ENCODE peak calls at places on chromosomes 3 and 15, in nine cellular contexts. One of them, this sample, is unnamed.

GRCh38 chr3:17967953-17968352 is 225.5 kb upstream of the TBC1D5 start:
- DNase-seq in stimulated activated CD8-positive, alpha-beta memory T cell treated with anti-CD3 and anti-CD28 coated beads, Interleukin-12 subunit alpha, Interleukin-12 subunit beta, amount 100 ng/mL, for 4 hours: no peak
- DNase-seq in HT1080: no peak
- DNase-seq in body of pancreas: no peak
- DNase-seq in C1 segment of cervical spinal cord: no peak
- DNase-seq in CD8-positive, alpha-beta memory T cell: no peak
- DNase-seq in neural crest cell: no peak
- DNase-seq in foreskin fibroblast: no peak
- DNase-seq in AG10803: no peak
- DNase-seq in this sample: no peak

GRCh38 chr3:52730681-52731080 is 24.8 kb downstream of the SPCS1 start:
- DNase-seq in foreskin fibroblast: no peak
- DNase-seq in stimulated activated CD8-positive, alpha-beta memory T cell treated with anti-CD3 and anti-CD28 coated beads, Interleukin-12 subunit alpha, Interleukin-12 subunit beta, amount 100 ng/mL, for 4 hours: no peak
- DNase-seq in HT1080: no peak
- DNase-seq in CD8-positive, alpha-beta memory T cell: no peak
- DNase-seq in C1 segment of cervical spinal cord: no peak
- DNase-seq in AG10803: no peak
- DNase-seq in neural crest cell: no peak
- DNase-seq in body of pancreas: no peak
- DNase-seq in this sample: no peak

GRCh38 chr3:124522226-124522625 is 208.0 kb upstream of the UMPS start:
- DNase-seq in CD8-positive, alpha-beta memory T cell: no peak
- DNase-seq in stimulated activated CD8-positive, alpha-beta memory T cell treated with anti-CD3 and anti-CD28 coated beads, Interleukin-12 subunit alpha, Interleukin-12 subunit beta, amount 100 ng/mL, for 4 hours: no peak
- DNase-seq in body of pancreas: no peak
- DNase-seq in foreskin fibroblast: no peak
- DNase-seq in AG10803: no peak
- DNase-seq in neural crest cell: no peak
- DNase-seq in C1 segment of cervical spinal cord: no peak
- DNase-seq in HT1080: no peak
- DNase-seq in this sample: no peak

GRCh38 chr15:101600024-101600423 is 52.2 kb downstream of the TM2D3 start:
- DNase-seq in neural crest cell: no peak
- DNase-seq in stimulated activated CD8-positive, alpha-beta memory T cell treated with anti-CD3 and anti-CD28 coated beads, Interleukin-12 subunit alpha, Interleukin-12 subunit beta, amount 100 ng/mL, for 4 hours: no peak
- DNase-seq in C1 segment of cervical spinal cord: no peak
- DNase-seq in HT1080: no peak
- DNase-seq in CD8-positive, alpha-beta memory T cell: no peak
- DNase-seq in AG10803: no peak
- DNase-seq in foreskin fibroblast: no peak
- DNase-seq in body of pancreas: no peak
- DNase-seq in this sample: no peak

GRCh38 chr3:113148307-113148703 is 63.1 kb upstream of the BOC start:
- DNase-seq in body of pancreas: no peak
- DNase-seq in C1 segment of cervical spinal cord: peak; percentile 31
- DNase-seq in stimulated activated CD8-positive, alpha-beta memory T cell treated with anti-CD3 and anti-CD28 coated beads, Interleukin-12 subunit alpha, Interleukin-12 subunit beta, amount 100 ng/mL, for 4 hours: no peak
- DNase-seq in AG10803: no peak
- DNase-seq in foreskin fibroblast: no peak
- DNase-seq in CD8-positive, alpha-beta memory T cell: no peak
- DNase-seq in HT1080: no peak
- DNase-seq in neural crest cell: no peak
- DNase-seq in this sample: no peak

GRCh38 chr15:78082106-78082742 is 4.7 kb upstream of the TBC1D2B start:
- DNase-seq in foreskin fibroblast: no peak
- DNase-seq in HT1080: no peak
- DNase-seq in CD8-positive, alpha-beta memory T cell: no peak
- DNase-seq in stimulated activated CD8-positive, alpha-beta memory T cell treated with anti-CD3 and anti-CD28 coated beads, Interleukin-12 subunit alpha, Interleukin-12 subunit beta, amount 100 ng/mL, for 4 hours: no peak
- DNase-seq in neural crest cell: no peak
- DNase-seq in C1 segment of cervical spinal cord: no peak
- DNase-seq in AG10803: no peak
- DNase-seq in body of pancreas: peak; percentile 59
- DNase-seq in this sample: no peak

GRCh38 chr15:22808240-22808639 is 21.8 kb downstream of the NIPA1 start:
- DNase-seq in body of pancreas: peak; percentile 73
- DNase-seq in foreskin fibroblast: no peak
- DNase-seq in C1 segment of cervical spinal cord: no peak
- DNase-seq in HT1080: no peak
- DNase-seq in neural crest cell: no peak
- DNase-seq in AG10803: no peak
- DNase-seq in CD8-positive, alpha-beta memory T cell: no peak
- DNase-seq in stimulated activated CD8-positive, alpha-beta memory T cell treated with anti-CD3 and anti-CD28 coated beads, Interleukin-12 subunit alpha, Interleukin-12 subunit beta, amount 100 ng/mL, for 4 hours: no peak
- DNase-seq in this sample: no peak

GRCh38 chr3:71456155-71456554 is 127.4 kb downstream of the FOXP1 start:
- DNase-seq in stimulated activated CD8-positive, alpha-beta memory T cell treated with anti-CD3 and anti-CD28 coated beads, Interleukin-12 subunit alpha, Interleukin-12 subunit beta, amount 100 ng/mL, for 4 hours: no peak
- DNase-seq in C1 segment of cervical spinal cord: no peak
- DNase-seq in HT1080: peak; percentile 20
- DNase-seq in AG10803: peak; percentile 21
- DNase-seq in body of pancreas: no peak
- DNase-seq in foreskin fibroblast: no peak
- DNase-seq in neural crest cell: no peak
- DNase-seq in CD8-positive, alpha-beta memory T cell: no peak
- DNase-seq in this sample: no peak

GRCh38 chr15:88258021-88258641 is 1.6 kb upstream of the NTRK3 start:
- DNase-seq in C1 segment of cervical spinal cord: peak; percentile 75
- DNase-seq in stimulated activated CD8-positive, alpha-beta memory T cell treated with anti-CD3 and anti-CD28 coated beads, Interleukin-12 subunit alpha, Interleukin-12 subunit beta, amount 100 ng/mL, for 4 hours: no peak
- DNase-seq in AG10803: peak; percentile 11
- DNase-seq in foreskin fibroblast: no peak
- DNase-seq in neural crest cell: no peak
- DNase-seq in HT1080: no peak
- DNase-seq in CD8-positive, alpha-beta memory T cell: no peak
- DNase-seq in body of pancreas: peak; percentile 8
- DNase-seq in this sample: no peak

GRCh38 chr3:32733631-32734229 is 48.7 kb downstream of the CNOT10 start:
- DNase-seq in C1 segment of cervical spinal cord: no peak
- DNase-seq in foreskin fibroblast: peak; percentile 14
- DNase-seq in AG10803: peak; percentile 42
- DNase-seq in body of pancreas: no peak
- DNase-seq in CD8-positive, alpha-beta memory T cell: no peak
- DNase-seq in HT1080: peak; percentile 30
- DNase-seq in stimulated activated CD8-positive, alpha-beta memory T cell treated with anti-CD3 and anti-CD28 coated beads, Interleukin-12 subunit alpha, Interleukin-12 subunit beta, amount 100 ng/mL, for 4 hours: no peak
- DNase-seq in neural crest cell: no peak
- DNase-seq in this sample: no peak

GRCh38 chr3:43442872-43443395 is 156.6 kb downstream of the SNRK start:
- DNase-seq in C1 segment of cervical spinal cord: no peak
- DNase-seq in CD8-positive, alpha-beta memory T cell: no peak
- DNase-seq in HT1080: no peak
- DNase-seq in body of pancreas: no peak
- DNase-seq in neural crest cell: no peak
- DNase-seq in AG10803: no peak
- DNase-seq in foreskin fibroblast: no peak
- DNase-seq in stimulated activated CD8-positive, alpha-beta memory T cell treated with anti-CD3 and anti-CD28 coated beads, Interleukin-12 subunit alpha, Interleukin-12 subunit beta, amount 100 ng/mL, for 4 hours: no peak
- DNase-seq in this sample: no peak

This sample was measured in cortex of kidney.